ENCODE peak calls at places on chromosome 19, in five cellular contexts. N is heart right ventricle; W is EH; C is SJSA1; F is stimulated activated CD4-positive, alpha-beta T cell treated with anti-CD3 and anti-CD28 coated beads, Interleukin-1b, Interleukin-23, amount 100 ng/mL, for 1 hour. Y is an unnamed sample.

GRCh38 chr19:18477042-18477760 is 39.3 kb upstream of the ISYNA1 start:
- DNase-seq in N (no peak), W (peak), C (no peak), F (no peak), Y (no peak)

GRCh38 chr19:12953456-12954149 is 3.4 kb downstream of the GADD45GIP1 start:
- DNase-seq in N (no peak), W (no peak), C (no peak), F (no peak), Y (no peak)

GRCh38 chr19:15337202-15337601 is 4.9 kb upstream of the BRD4 start:
- DNase-seq in N (no peak), W (peak), C (peak), F (no peak), Y (no peak)

GRCh38 chr19:48342841-48343540 is 17.6 kb downstream of the EMP3 start:
- DNase-seq in N (no peak), W (peak), C (no peak), F (no peak), Y (no peak)

GRCh38 chr19:17406039-17406886 is 833 bp upstream of the BST2 start:
- DNase-seq in N (no peak), W (peak), C (peak), F (no peak), Y (no peak)

GRCh38 chr19:27776020-27776419 is 1436.9 kb downstream of the UQCRFS1 start:
- DNase-seq in N (no peak), W (peak), C (peak), F (no peak), Y (no peak)

GRCh38 chr19:3249408-3249807 is 24.9 kb downstream of the CELF5 start:
- DNase-seq in N (no peak), W (no peak), C (no peak), F (no peak), Y (no peak)

GRCh38 chr19:29372461-29372860 is 153.3 kb upstream of the VSTM2B start:
- DNase-seq in N (no peak), W (no peak), C (no peak), F (no peak), Y (no peak)

GRCh38 chr19:44808463-44809371 is at the start of gene BCAM:
- DNase-seq in N (peak), W (peak), C (peak), F (no peak), Y (no peak)

GRCh38 chr19:49911381-49912145 is 14.9 kb upstream of the IL4I1 start:
- DNase-seq in N (no peak), W (no peak), C (no peak), F (no peak), Y (no peak)

GRCh38 chr19:35123573-35123972 is 8.0 kb downstream of the FXYD3 start:
- DNase-seq in N (no peak), W (no peak), C (no peak), F (no peak), Y (no peak)

GRCh38 chr19:36973021-36973843 is 57.1 kb downstream of the ZNF568 start:
- DNase-seq in N (peak), W (peak), C (no peak), F (peak), Y (peak)

GRCh38 chr19:33085570-33086128 is 4.7 kb downstream of the GPATCH1 start:
- DNase-seq in N (no peak), W (no peak), C (no peak), F (no peak), Y (no peak)

GRCh38 chr19:38209152-38209551 is 14.9 kb downstream of the DPF1 start:
- DNase-seq in N (no peak), W (no peak), C (no peak), F (no peak), Y (no peak)

GRCh38 chr19:33040994-33041827 is 23.5 kb downstream of the RHPN2 start:
- DNase-seq in N (no peak), W (peak), C (peak), F (no peak), Y (no peak)

GRCh38 chr19:19146000-19146608 is 7.8 kb upstream of the TMEM161A start:
- DNase-seq in N (peak), W (peak), C (peak), F (peak), Y (no peak)

GRCh38 chr19:13803038-13803437 is 7.8 kb downstream of the ZSWIM4 start:
- DNase-seq in N (no peak), W (no peak), C (no peak), F (no peak), Y (no peak)

GRCh38 chr19:7072541-7072940 is 3.0 kb downstream of the ZNF557 start:
- DNase-seq in N (no peak), W (no peak), C (no peak), F (no peak), Y (no peak)

GRCh38 chr19:892243-892996 is 567 bp downstream of the MED16 start:
- DNase-seq in N (no peak), W (no peak), C (no peak), F (no peak), Y (no peak)

GRCh38 chr19:11736696-11737095 is 2.0 kb downstream of the ZNF823 start:
- DNase-seq in N (peak), W (peak), C (no peak), F (no peak), Y (no peak)

GRCh38 chr19:42512743-42513304 is 15.5 kb downstream of the CEACAM1 start:
- DNase-seq in N (no peak), W (no peak), C (no peak), F (no peak), Y (no peak)

GRCh38 chr19:43719918-43720317 is 4.0 kb downstream of the IRGC start:
- DNase-seq in N (no peak), W (no peak), C (no peak), F (no peak), Y (no peak)

GRCh38 chr19:45322744-45323281 is at the start of gene CKM:
- DNase-seq in N (peak), W (no peak), C (no peak), F (no peak), Y (no peak)

GRCh38 chr19:29704562-29705558 is 10.2 kb downstream of the C19orf12 start:
- DNase-seq in N (no peak), W (no peak), C (no peak), F (no peak), Y (no peak)

GRCh38 chr19:38210458-38210987 is 13.5 kb downstream of the DPF1 start:
- DNase-seq in N (peak), W (peak), C (no peak), F (no peak), Y (no peak)

GRCh38 chr19:14039181-14039580 is 7.6 kb downstream of the IL27RA start:
- DNase-seq in N (no peak), W (no peak), C (no peak), F (no peak), Y (no peak)

GRCh38 chr19:2977001-2977685 is at the start of gene TLE6:
- DNase-seq in N (peak), W (peak), C (peak), F (peak), Y (peak)

Y was measured in retinal pigment epithelial cell.